ENCODE peak calls at places on chromosomes 5 and 9, in nine cellular contexts. J is activated naive CD4-positive, alpha-beta T cell treated with anti-CD3 and anti-CD28 coated beads, Interleukin-2, amount 10 ng/mL, durations not matched to agents 7 days and 5 days; C is fibroblast of mammary gland; I is activated effector memory CD4-positive, alpha-beta T cell treated with anti-CD3 and anti-CD28 coated beads, Interleukin-2, amount 50 U/mL, for 16 hours; O is HuH-7.5; M is iris pigment epithelial cell; Q is mucosa of descending colon; W is GM12865; U is NCI-H345. S is an unnamed sample.

GRCh38 chr5:115888027-115888426 is 46.3 kb downstream of the AP3S1 start:
- DNase-seq in J (no peak), C (peak; percentile 48), I (no peak), O (no peak), M (peak; percentile 38), Q (no peak), W (no peak), U (no peak), S (peak; percentile 3)

GRCh38 chr9:272251-273213 is 57.9 kb downstream of the DOCK8 start:
- DNase-seq in J (peak; percentile 84), C (no peak), I (peak; percentile 87), O (no peak), M (no peak), Q (peak; percentile 44), W (peak; percentile 95), U (no peak), S (peak; percentile 48)

GRCh38 chr5:82754759-82755158 is 322.4 kb downstream of the TMEM167A start:
- DNase-seq in J (no peak), C (no peak), I (no peak), O (no peak), M (no peak), Q (no peak), W (peak; percentile 45), U (no peak), S (no peak)

GRCh38 chr5:113150221-113150620 is 173.6 kb downstream of the DCP2 start:
- DNase-seq in J (no peak), C (no peak), I (no peak), O (no peak), M (no peak), Q (no peak), W (no peak), U (no peak), S (no peak)

GRCh38 chr9:124137009-124137943 is 120.5 kb upstream of the NEK6 start:
- DNase-seq in J (no peak), C (peak; percentile 61), I (peak; percentile 50), O (no peak), M (no peak), Q (no peak), W (peak; percentile 94), U (no peak), S (no peak)

GRCh38 chr9:83340451-83340850 is 197.8 kb downstream of the FRMD3 start:
- DNase-seq in J (no peak), C (no peak), I (no peak), O (no peak), M (no peak), Q (no peak), W (no peak), U (no peak), S (no peak)

GRCh38 chr9:98642661-98643312 is 65.9 kb downstream of the GABBR2 start:
- DNase-seq in J (no peak), C (no peak), I (no peak), O (no peak), M (no peak), Q (no peak), W (no peak), U (no peak), S (no peak)

GRCh38 chr5:125384071-125384470 is 637.6 kb upstream of the ZNF608 start:
- DNase-seq in J (no peak), C (no peak), I (no peak), O (no peak), M (no peak), Q (no peak), W (no peak), U (no peak), S (no peak)

GRCh38 chr9:21549251-21549765 is 67.2 kb upstream of the IFNE start:
- DNase-seq in J (no peak), C (peak; percentile 99), I (no peak), O (no peak), M (peak; percentile 98), Q (peak; percentile 92), W (no peak), U (no peak), S (no peak)

GRCh38 chr5:25418319-25418859 is 773.6 kb upstream of the CDH10 start:
- DNase-seq in J (no peak), C (no peak), I (no peak), O (no peak), M (no peak), Q (no peak), W (no peak), U (no peak), S (no peak)

GRCh38 chr9:1606253-1606652 is 408.9 kb upstream of the SMARCA2 start:
- DNase-seq in J (no peak), C (no peak), I (no peak), O (no peak), M (no peak), Q (no peak), W (peak; percentile 17), U (no peak), S (no peak)

GRCh38 chr9:84705128-84705527 is 35.6 kb downstream of the NTRK2 start:
- DNase-seq in J (no peak), C (no peak), I (no peak), O (no peak), M (no peak), Q (no peak), W (no peak), U (no peak), S (no peak)

GRCh38 chr9:16105576-16105975 is 552.7 kb downstream of the CCDC171 start:
- DNase-seq in J (no peak), C (peak; percentile 67), I (no peak), O (no peak), M (peak; percentile 61), Q (no peak), W (no peak), U (no peak), S (no peak)